ENCODE peak calls at places on chromosomes 4 and X, in seven cellular contexts. W, Z, U, S, L, H and I are unnamed samples.

GRCh38 chr4:142128529-142128928 is 492.1 kb downstream of the IL15 start:
- DNase-seq in S (no peak), L (no peak), H (peak), U (peak), Z (peak), W (no peak), I (peak)

GRCh38 chrX:10095698-10096432 is 60.9 kb upstream of the CLCN4 start:
- DNase-seq in H (no peak), L (no peak), W (no peak), S (no peak), U (no peak), Z (no peak), I (no peak)

GRCh38 chr4:67651536-67651935 is 49.4 kb downstream of the UBA6 start:
- DNase-seq in Z (no peak), S (no peak), L (no peak), H (no peak), W (no peak), U (no peak), I (no peak)

GRCh38 chr4:163736876-163737275 is 242.4 kb downstream of the TMA16 start:
- DNase-seq in H (no peak), Z (no peak), W (no peak), S (no peak), U (no peak), L (no peak), I (no peak)

GRCh38 chrX:152992120-152992519 is 1.8 kb downstream of the PNMA5 start:
- DNase-seq in W (no peak), U (no peak), Z (no peak), L (no peak), H (no peak), S (no peak), I (no peak)

GRCh38 chr4:37995299-37995821 is 35.2 kb downstream of the PTTG2 start:
- DNase-seq in U (no peak), L (no peak), H (no peak), Z (no peak), W (no peak), S (no peak), I (no peak)

GRCh38 chr4:159096434-159096833 is 6.4 kb upstream of the RAPGEF2 start:
- DNase-seq in L (no peak), S (no peak), H (no peak), W (no peak), Z (no peak), U (no peak), I (no peak)

GRCh38 chrX:65811558-65812228 is 144.2 kb downstream of the MSN start:
- DNase-seq in H (no peak), Z (no peak), S (no peak), L (no peak), W (no peak), U (no peak), I (no peak)

GRCh38 chrX:47229427-47229826 is 3.4 kb upstream of the USP11 start:
- DNase-seq in S (no peak), W (peak), U (no peak), L (no peak), H (no peak), Z (peak), I (no peak)

GRCh38 chr4:119659576-119659975 is 31.0 kb upstream of the PDE5A start:
- DNase-seq in L (no peak), H (peak), Z (no peak), S (no peak), U (no peak), W (no peak), I (no peak)

GRCh38 chrX:9875801-9876200 is 89.6 kb downstream of the SHROOM2 start:
- DNase-seq in S (no peak), H (no peak), L (no peak), U (no peak), Z (no peak), W (no peak), I (no peak)

GRCh38 chr4:13248621-13249298 is 235.4 kb downstream of the RAB28 start:
- DNase-seq in S (no peak), L (no peak), W (no peak), U (no peak), Z (no peak), H (peak), I (no peak)

GRCh38 chr4:113270520-113271319 is 221.3 kb downstream of the ANK2 start:
- DNase-seq in W (no peak), S (no peak), Z (no peak), L (no peak), H (no peak), U (no peak), I (no peak)

GRCh38 chr4:140078366-140078765 is 75.6 kb downstream of the MAML3 start:
- DNase-seq in U (peak), H (peak), S (no peak), L (peak), W (no peak), Z (peak), I (no peak)

GRCh38 chr4:161336016-161336415 is 827.8 kb downstream of the FSTL5 start:
- DNase-seq in W (no peak), L (no peak), U (no peak), S (no peak), H (no peak), Z (no peak), I (no peak)

GRCh38 chr4:119589165-119589564 is 39.4 kb downstream of the PDE5A start:
- DNase-seq in U (no peak), Z (no peak), W (no peak), S (no peak), L (no peak), H (peak), I (no peak)

GRCh38 chr4:138242830-138243149 is 641 bp upstream of the SLC7A11 start:
- DNase-seq in U (no peak), L (no peak), Z (no peak), S (no peak), W (no peak), H (no peak), I (no peak)

GRCh38 chr4:19721587-19721986 is 530.1 kb upstream of the SLIT2 start:
- DNase-seq in H (no peak), S (no peak), U (no peak), W (no peak), Z (no peak), L (no peak), I (no peak)

GRCh38 chr4:41661447-41662076 is 87.0 kb downstream of the PHOX2B start:
- DNase-seq in H (peak), L (peak), W (no peak), U (peak), S (peak), Z (peak), I (peak)

GRCh38 chr4:106898621-106899230 is 137.4 kb downstream of the DKK2 start:
- DNase-seq in H (peak), S (peak), L (peak), Z (peak), W (no peak), U (no peak), I (peak)

GRCh38 chr4:93384897-93385296 is 443.7 kb upstream of the ATOH1 start:
- DNase-seq in L (no peak), U (no peak), H (peak), Z (no peak), W (no peak), S (no peak), I (no peak)

GRCh38 chrX:130173190-130173895 is 1.6 kb downstream of the RAB33A start:
- DNase-seq in U (peak), W (peak), S (peak), Z (no peak), H (peak), L (peak), I (peak)

GRCh38 chr4:128159967-128160366 is 98.9 kb downstream of the LARP1B start:
- DNase-seq in W (no peak), Z (no peak), S (no peak), U (no peak), L (no peak), H (peak), I (no peak)

GRCh38 chr4:82705881-82706280 is 92.7 kb downstream of the SCD5 start:
- DNase-seq in S (no peak), L (no peak), W (no peak), Z (no peak), U (no peak), H (no peak), I (no peak)
- H3K27ac ChIP-seq in S (no peak), L (no peak), W (no peak), Z (no peak), U (no peak), H (no peak), I (peak)

GRCh38 chrX:101655540-101655939 is 4.1 kb downstream of the ARMCX2 start:
- DNase-seq in U (no peak), H (no peak), Z (no peak), S (no peak), W (no peak), L (no peak), I (no peak)

GRCh38 chrX:101656817-101657216 is 2.8 kb downstream of the ARMCX2 start:
- DNase-seq in W (peak), Z (no peak), U (no peak), H (no peak), L (no peak), S (no peak), I (no peak)

GRCh38 chrX:101658661-101659477 is 781 bp downstream of the ARMCX2 start:
- DNase-seq in L (peak), W (peak), S (peak), U (peak), H (peak), Z (peak), I (peak)

GRCh38 chrX:101657495-101657894 is 2.2 kb downstream of the ARMCX2 start:
- DNase-seq in L (no peak), Z (no peak), H (no peak), W (no peak), U (no peak), S (no peak), I (no peak)

DNA sequence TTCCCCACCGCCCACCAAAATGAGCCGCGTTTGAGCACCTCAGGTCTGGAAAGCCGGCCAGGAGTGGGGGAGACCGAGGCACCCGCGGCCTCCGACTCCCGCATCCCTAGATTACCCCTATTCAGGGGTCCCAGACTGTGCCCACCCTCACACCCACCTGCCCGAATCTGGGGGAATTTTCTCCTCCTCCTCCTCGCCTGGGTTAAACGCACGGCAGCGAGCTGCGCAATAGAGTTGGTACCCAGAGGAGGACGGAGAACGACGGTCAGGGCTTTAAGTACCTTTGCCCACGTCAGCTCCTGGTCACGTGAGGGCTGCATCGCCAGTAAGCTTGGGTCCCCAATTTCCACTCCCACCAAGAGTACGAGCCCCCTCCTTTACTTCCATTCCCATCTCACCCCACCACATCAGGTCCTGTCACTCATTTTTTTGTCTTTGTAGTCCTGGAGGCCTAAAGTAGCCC is at the start of gene ARMCX2:
- DNase-seq in L (peak), Z (peak), S (peak), U (peak), W (peak), H (peak), I (peak)
- H3K4me3 ChIP-seq in L (peak), Z (peak), S (peak), U (peak), W (peak), H (peak), I (peak)

GRCh38 chr4:122232633-122233032 is 80.5 kb downstream of the BLTP1 start:
- DNase-seq in W (no peak), H (no peak), Z (no peak), U (no peak), L (no peak), S (no peak), I (no peak)

GRCh38 chr4:122224348-122224747 is 72.2 kb downstream of the BLTP1 start:
- DNase-seq in L (peak), S (no peak), U (no peak), W (no peak), Z (no peak), H (peak), I (peak)

GRCh38 chr4:122229857-122230256 is 77.7 kb downstream of the BLTP1 start:
- DNase-seq in U (no peak), H (no peak), Z (no peak), L (no peak), S (no peak), W (no peak), I (no peak)

GRCh38 chr4:122221322-122221721 is 69.2 kb downstream of the BLTP1 start:
- DNase-seq in U (no peak), Z (no peak), S (no peak), H (no peak), W (no peak), L (no peak), I (no peak)

GRCh38 chr4:122227202-122227601 is 75.1 kb downstream of the BLTP1 start:
- DNase-seq in S (no peak), Z (no peak), L (no peak), U (no peak), W (no peak), H (no peak), I (no peak)
- TF ChIP-seq POLR2A in S (no peak), Z (no peak), L (no peak), U (no peak), W (no peak), H (no peak), I (no peak)

GRCh38 chr4:87035881-87036509 is 101.2 kb downstream of the AFF1 start:
- DNase-seq in L (no peak), S (no peak), Z (no peak), U (no peak), W (no peak), H (no peak), I (peak)
- H3K27ac ChIP-seq in L (peak), S (peak), Z (no peak), U (peak), W (no peak), H (no peak), I (peak)

GRCh38 chr4:125388653-125389052 is 73.9 kb downstream of the FAT4 start:
- DNase-seq in L (no peak), S (no peak), U (no peak), H (peak), Z (no peak), W (no peak), I (no peak)
- H3K4me3 ChIP-seq in L (no peak), S (no peak), U (no peak), H (no peak), Z (no peak), W (no peak), I (no peak)

GRCh38 chr4:186144596-186145569 is 40.4 kb downstream of the FAM149A start:
- DNase-seq in U (peak), W (peak), H (peak), S (peak), Z (peak), L (peak), I (peak)
- TF ChIP-seq POLR2A in U (no peak), W (no peak), H (no peak), S (no peak), Z (no peak), L (peak), I (no peak)

DNA sequence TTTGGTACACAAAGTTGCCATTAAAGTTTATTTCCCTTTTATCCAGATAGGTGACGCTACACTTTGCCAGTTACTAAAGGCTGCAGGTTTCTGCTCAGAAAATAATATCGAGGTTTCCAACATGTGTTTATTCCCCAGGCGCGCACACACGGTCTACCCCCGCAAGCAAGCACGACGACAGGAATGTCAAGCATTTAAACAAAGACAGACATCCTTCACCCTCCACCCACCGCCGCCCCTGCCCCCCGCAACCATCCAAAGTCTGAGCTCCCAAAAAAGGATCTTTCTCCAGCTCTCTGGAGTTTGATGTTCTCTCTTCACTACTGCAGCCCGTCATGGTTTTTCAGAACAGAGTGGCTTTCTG is 1.3 kb upstream of the PCDH7 start:
- DNase-seq in H (peak), W (no peak), Z (no peak), L (no peak), S (no peak), U (peak), I (peak)
- H3K27ac ChIP-seq in H (peak), W (peak), Z (no peak), L (no peak), S (peak), U (peak), I (peak)

GRCh38 chr4:42718336-42718735 is 61.4 kb upstream of the ATP8A1 start:
- DNase-seq in L (no peak), W (no peak), U (no peak), Z (no peak), S (no peak), H (no peak), I (no peak)

GRCh38 chr4:42713371-42713770 is 56.5 kb upstream of the ATP8A1 start:
- DNase-seq in L (no peak), Z (no peak), S (no peak), H (no peak), W (no peak), U (no peak), I (no peak)

GRCh38 chr4:42716996-42717395 is 60.1 kb upstream of the ATP8A1 start:
- DNase-seq in L (no peak), S (no peak), Z (no peak), W (no peak), H (no peak), U (no peak), I (no peak)

GRCh38 chr4:42712854-42713253 is 55.9 kb upstream of the ATP8A1 start:
- DNase-seq in W (no peak), U (no peak), L (no peak), Z (no peak), S (no peak), H (no peak), I (peak)

GRCh38 chr4:42715807-42716482 is 59.0 kb upstream of the ATP8A1 start:
- DNase-seq in S (no peak), U (no peak), H (no peak), Z (no peak), W (no peak), L (no peak), I (no peak)
- H3K4me3 ChIP-seq in S (no peak), U (no peak), H (no peak), Z (no peak), W (no peak), L (no peak), I (no peak)

GRCh38 chrX:136147320-136147901 is at the start of gene FHL1:
- DNase-seq in H (peak), L (peak), U (peak), W (peak), Z (peak), S (peak), I (peak)
- TF ChIP-seq POLR2A in H (no peak), L (peak), U (peak), W (no peak), Z (peak), S (no peak), I (peak)

GRCh38 chr4:1216869-1217294 is 32.0 kb downstream of the CTBP1 start:
- DNase-seq in Z (no peak), L (no peak), W (peak), S (peak), H (no peak), U (no peak), I (no peak)

GRCh38 chr4:1218892-1219552 is 29.9 kb downstream of the CTBP1 start:
- DNase-seq in H (no peak), L (no peak), Z (no peak), U (no peak), W (no peak), S (peak), I (peak)

GRCh38 chr4:1216076-1216614 is 32.8 kb downstream of the CTBP1 start:
- DNase-seq in H (no peak), L (no peak), S (no peak), Z (no peak), W (no peak), U (no peak), I (no peak)

GRCh38 chr4:1215347-1216075 is 33.4 kb downstream of the CTBP1 start:
- DNase-seq in U (peak), H (no peak), W (no peak), Z (peak), S (peak), L (peak), I (no peak)

GRCh38 chr4:1217366-1217765 is 31.6 kb downstream of the CTBP1 start:
- DNase-seq in H (no peak), Z (no peak), W (no peak), U (no peak), S (no peak), L (no peak), I (no peak)
- H3K27ac ChIP-seq in H (no peak), Z (no peak), W (peak), U (peak), S (peak), L (no peak), I (no peak)